ENCODE peak calls at places on chromosomes 6 and 20, in ten cellular contexts. One of them, this sample, is unnamed.

GRCh38 chr6:121436966-121437756 is 1.7 kb downstream of the GJA1 start:
- DNase-seq in CD4-positive, alpha-beta memory T cell: no peak
- DNase-seq in NT2/D1: no peak
- DNase-seq in Karpas-422: no peak
- DNase-seq in heart right ventricle: peak; percentile 53
- DNase-seq in uterus: peak; percentile 54
- DNase-seq in choroid plexus epithelial cell: peak; percentile 62
- DNase-seq in left ventricle myocardium inferior: peak; percentile 46
- DNase-seq in endodermal cell: peak; percentile 80
- DNase-seq in psoas muscle: peak; percentile 72
- DNase-seq in this sample: no peak

GRCh38 chr6:81911446-81911845 is 159.0 kb upstream of the TENT5A start:
- DNase-seq in CD4-positive, alpha-beta memory T cell: no peak
- DNase-seq in NT2/D1: no peak
- DNase-seq in Karpas-422: no peak
- DNase-seq in heart right ventricle: no peak
- DNase-seq in uterus: no peak
- DNase-seq in choroid plexus epithelial cell: no peak
- DNase-seq in left ventricle myocardium inferior: no peak
- DNase-seq in endodermal cell: no peak
- DNase-seq in psoas muscle: no peak
- DNase-seq in this sample: no peak

GRCh38 chr6:78910611-78911134 is 43.3 kb downstream of the IRAK1BP1 start:
- DNase-seq in CD4-positive, alpha-beta memory T cell: no peak
- DNase-seq in NT2/D1: no peak
- DNase-seq in Karpas-422: no peak
- DNase-seq in heart right ventricle: peak; percentile 7
- DNase-seq in uterus: no peak
- DNase-seq in choroid plexus epithelial cell: peak; percentile 13
- DNase-seq in left ventricle myocardium inferior: peak; percentile 28
- DNase-seq in endodermal cell: peak; percentile 84
- DNase-seq in psoas muscle: peak; percentile 50
- DNase-seq in this sample: peak; percentile 25

GRCh38 chr6:63724721-63725120 is 89.1 kb downstream of the PHF3 start:
- DNase-seq in CD4-positive, alpha-beta memory T cell: no peak
- DNase-seq in NT2/D1: no peak
- DNase-seq in Karpas-422: no peak
- DNase-seq in heart right ventricle: no peak
- DNase-seq in uterus: no peak
- DNase-seq in choroid plexus epithelial cell: no peak
- DNase-seq in left ventricle myocardium inferior: no peak
- DNase-seq in endodermal cell: no peak
- DNase-seq in psoas muscle: no peak
- DNase-seq in this sample: no peak

GRCh38 chr6:26234421-26235239 is 130.4 kb upstream of the BTN3A2 start:
- DNase-seq in CD4-positive, alpha-beta memory T cell: peak; percentile 85
- DNase-seq in NT2/D1: peak; percentile 56
- DNase-seq in Karpas-422: peak; percentile 87
- DNase-seq in heart right ventricle: peak; percentile 54
- DNase-seq in uterus: peak; percentile 75
- DNase-seq in choroid plexus epithelial cell: peak; percentile 93
- DNase-seq in left ventricle myocardium inferior: no peak
- DNase-seq in endodermal cell: peak; percentile 87
- DNase-seq in psoas muscle: peak; percentile 64
- DNase-seq in this sample: no peak

GRCh38 chr6:292506-293184 is 358 bp downstream of the DUSP22 start:
- DNase-seq in CD4-positive, alpha-beta memory T cell: no peak
- DNase-seq in NT2/D1: no peak
- DNase-seq in Karpas-422: peak; percentile 81
- DNase-seq in heart right ventricle: peak; percentile 72
- DNase-seq in uterus: peak; percentile 56
- DNase-seq in choroid plexus epithelial cell: peak; percentile 36
- DNase-seq in left ventricle myocardium inferior: peak; percentile 75
- DNase-seq in endodermal cell: peak; percentile 84
- DNase-seq in psoas muscle: peak; percentile 84
- DNase-seq in this sample: peak; percentile 38

GRCh38 chr6:52124126-52125121 is 37.0 kb upstream of the PKHD1 start:
- DNase-seq in CD4-positive, alpha-beta memory T cell: no peak
- DNase-seq in NT2/D1: no peak
- DNase-seq in Karpas-422: no peak
- DNase-seq in heart right ventricle: no peak
- DNase-seq in uterus: no peak
- DNase-seq in choroid plexus epithelial cell: no peak
- DNase-seq in left ventricle myocardium inferior: no peak
- DNase-seq in endodermal cell: no peak
- DNase-seq in psoas muscle: no peak
- DNase-seq in this sample: no peak

GRCh38 chr20:45779011-45779915 is 12.4 kb downstream of the WFDC3 start:
- DNase-seq in CD4-positive, alpha-beta memory T cell: no peak
- DNase-seq in NT2/D1: no peak
- DNase-seq in Karpas-422: no peak
- DNase-seq in heart right ventricle: peak; percentile 69
- DNase-seq in uterus: peak; percentile 97
- DNase-seq in choroid plexus epithelial cell: peak; percentile 98
- DNase-seq in left ventricle myocardium inferior: peak; percentile 75
- DNase-seq in endodermal cell: no peak
- DNase-seq in psoas muscle: peak; percentile 86
- DNase-seq in this sample: no peak

GRCh38 chr20:4242376-4242775 is 227.0 kb upstream of the RNF24 start:
- DNase-seq in CD4-positive, alpha-beta memory T cell: no peak
- DNase-seq in NT2/D1: no peak
- DNase-seq in Karpas-422: no peak
- DNase-seq in heart right ventricle: no peak
- DNase-seq in uterus: no peak
- DNase-seq in choroid plexus epithelial cell: no peak
- DNase-seq in left ventricle myocardium inferior: no peak
- DNase-seq in endodermal cell: no peak
- DNase-seq in psoas muscle: no peak
- DNase-seq in this sample: no peak

DNA sequence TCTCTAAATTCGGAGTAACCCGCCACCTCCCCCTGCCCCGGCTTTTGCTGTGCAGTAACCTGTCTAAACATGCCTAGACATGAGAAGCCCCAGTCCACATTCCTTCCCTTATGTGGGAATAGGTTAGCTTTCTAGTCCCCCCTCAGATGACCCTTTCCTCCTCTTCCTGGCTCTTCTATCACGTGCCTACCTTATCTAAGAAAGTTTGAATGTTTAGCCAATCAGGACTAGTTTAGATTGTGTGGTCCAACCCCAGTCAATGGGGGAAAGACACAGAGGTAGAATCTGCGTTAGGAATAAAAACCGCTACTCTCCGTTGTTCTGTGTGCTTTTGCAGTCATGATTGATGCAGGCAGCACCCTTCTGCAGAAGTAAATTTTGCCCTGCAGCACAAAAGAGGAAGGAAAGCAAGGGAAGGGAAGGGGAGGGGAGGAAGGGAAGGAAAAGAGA is 69.0 kb upstream of the CD93 start:
- DNase-seq in CD4-positive, alpha-beta memory T cell: no peak
- DNase-seq in NT2/D1: no peak
- DNase-seq in Karpas-422: peak; percentile 51
- DNase-seq in heart right ventricle: no peak
- DNase-seq in uterus: no peak
- DNase-seq in choroid plexus epithelial cell: no peak
- DNase-seq in left ventricle myocardium inferior: no peak
- DNase-seq in endodermal cell: peak; percentile 37
- DNase-seq in psoas muscle: peak; percentile 40
- DNase-seq in this sample: peak; percentile 81
- H3K4me3 ChIP-seq in CD4-positive, alpha-beta memory T cell: no peak overlapping the region
- H3K4me3 ChIP-seq in NT2/D1: no peak overlapping the region
- H3K4me3 ChIP-seq in Karpas-422: no peak overlapping the region
- H3K4me3 ChIP-seq in heart right ventricle: no peak overlapping the region
- H3K4me3 ChIP-seq in uterus: no peak overlapping the region
- H3K4me3 ChIP-seq in choroid plexus epithelial cell: no peak overlapping the region
- H3K4me3 ChIP-seq in left ventricle myocardium inferior: no peak overlapping the region
- H3K4me3 ChIP-seq in endodermal cell: no peak overlapping the region
- H3K4me3 ChIP-seq in psoas muscle: no peak overlapping the region
- H3K4me3 ChIP-seq in this sample: no peak overlapping the region

GRCh38 chr6:3228791-3229565 is 1.5 kb upstream of the TUBB2B start:
- DNase-seq in CD4-positive, alpha-beta memory T cell: peak; percentile 61
- DNase-seq in NT2/D1: no peak
- DNase-seq in Karpas-422: no peak
- DNase-seq in heart right ventricle: no peak
- DNase-seq in uterus: no peak
- DNase-seq in choroid plexus epithelial cell: peak; percentile 39
- DNase-seq in left ventricle myocardium inferior: no peak
- DNase-seq in endodermal cell: peak; percentile 83
- DNase-seq in psoas muscle: no peak
- DNase-seq in this sample: no peak

GRCh38 chr6:3228046-3228671 is 706 bp upstream of the TUBB2B start:
- DNase-seq in CD4-positive, alpha-beta memory T cell: no peak
- DNase-seq in NT2/D1: no peak
- DNase-seq in Karpas-422: no peak
- DNase-seq in heart right ventricle: no peak
- DNase-seq in uterus: no peak
- DNase-seq in choroid plexus epithelial cell: no peak
- DNase-seq in left ventricle myocardium inferior: no peak
- DNase-seq in endodermal cell: peak; percentile 94
- DNase-seq in psoas muscle: no peak
- DNase-seq in this sample: no peak

GRCh38 chr6:3229566-3230274 is 2.3 kb upstream of the TUBB2B start:
- DNase-seq in CD4-positive, alpha-beta memory T cell: no peak
- DNase-seq in NT2/D1: no peak
- DNase-seq in Karpas-422: no peak
- DNase-seq in heart right ventricle: no peak
- DNase-seq in uterus: no peak
- DNase-seq in choroid plexus epithelial cell: no peak
- DNase-seq in left ventricle myocardium inferior: no peak
- DNase-seq in endodermal cell: peak; percentile 92
- DNase-seq in psoas muscle: peak; percentile 57
- DNase-seq in this sample: no peak

GRCh38 chr6:3227363-3228045 is at the start of gene TUBB2B:
- DNase-seq in CD4-positive, alpha-beta memory T cell: no peak
- DNase-seq in NT2/D1: peak; percentile 76
- DNase-seq in Karpas-422: peak; percentile 5
- DNase-seq in heart right ventricle: no peak
- DNase-seq in uterus: no peak
- DNase-seq in choroid plexus epithelial cell: no peak
- DNase-seq in left ventricle myocardium inferior: peak; percentile 38
- DNase-seq in endodermal cell: peak; percentile 96
- DNase-seq in psoas muscle: peak; percentile 60
- DNase-seq in this sample: no peak

DNA sequence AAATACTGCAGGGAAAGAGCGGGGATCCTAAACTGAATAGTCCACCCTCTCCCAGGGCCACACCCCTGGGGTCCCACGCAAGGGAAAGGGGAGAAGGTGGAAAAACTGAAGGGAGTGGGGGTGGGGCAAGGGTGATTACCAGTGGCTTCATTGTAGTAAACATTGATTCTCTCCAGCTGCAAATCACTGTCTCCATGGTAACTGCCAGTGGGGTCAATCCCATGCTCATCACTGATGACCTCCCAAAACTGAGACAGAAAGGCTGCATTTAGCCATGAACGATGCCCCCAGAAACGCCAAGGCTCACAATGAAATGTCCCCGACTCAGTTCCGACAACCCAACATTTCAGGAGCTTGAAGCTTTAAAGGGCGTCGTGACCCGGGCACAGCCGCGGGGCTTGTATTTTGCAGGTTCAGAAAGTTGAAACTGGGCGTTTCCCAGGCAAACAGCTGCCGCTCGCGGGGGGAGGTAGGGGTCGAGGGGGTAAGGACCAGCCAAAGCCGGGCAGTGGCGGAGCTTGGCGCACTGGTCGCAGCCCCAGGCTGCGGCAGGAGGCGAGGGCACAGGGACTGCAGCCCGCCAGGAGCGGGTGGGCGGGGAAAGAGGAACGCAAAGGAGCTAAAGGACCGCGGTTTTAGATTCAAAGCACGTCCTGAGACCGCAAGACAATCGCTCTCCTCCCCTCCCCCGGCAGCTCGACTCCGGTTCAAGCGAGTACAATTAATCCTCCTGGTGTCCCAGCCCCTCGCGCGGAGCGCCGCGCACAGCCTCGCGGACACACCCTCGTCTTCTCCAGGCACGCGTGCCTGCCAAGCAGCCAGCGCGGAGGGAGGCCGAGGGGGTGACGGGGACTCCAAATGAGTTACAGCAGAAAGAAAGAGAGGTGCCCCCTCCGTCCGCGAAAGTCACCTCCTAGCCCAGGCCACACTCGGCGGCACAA is 761 bp downstream of the TUBB2B start:
- DNase-seq in CD4-positive, alpha-beta memory T cell: no peak
- DNase-seq in NT2/D1: no peak
- DNase-seq in Karpas-422: no peak
- DNase-seq in heart right ventricle: no peak
- DNase-seq in uterus: no peak
- DNase-seq in choroid plexus epithelial cell: no peak
- DNase-seq in left ventricle myocardium inferior: no peak
- DNase-seq in endodermal cell: peak; percentile 77
- DNase-seq in psoas muscle: peak; percentile 63
- DNase-seq in this sample: peak; percentile 62
- H3K4me3 ChIP-seq in CD4-positive, alpha-beta memory T cell: peak overlapping the region; percentile 11
- H3K4me3 ChIP-seq in NT2/D1: peak overlapping the region; percentile 97
- H3K4me3 ChIP-seq in Karpas-422: no peak overlapping the region
- H3K4me3 ChIP-seq in heart right ventricle: peak overlapping the region; percentile 53
- H3K4me3 ChIP-seq in uterus: peak overlapping the region; percentile 6
- H3K4me3 ChIP-seq in choroid plexus epithelial cell: peak overlapping the region; percentile 43
- H3K4me3 ChIP-seq in left ventricle myocardium inferior: peak overlapping the region; percentile 80
- H3K4me3 ChIP-seq in endodermal cell: peak overlapping the region; percentile 89
- H3K4me3 ChIP-seq in psoas muscle: peak overlapping the region; percentile 64
- H3K4me3 ChIP-seq in this sample: peak overlapping the region; percentile 9

GRCh38 chr6:44456966-44457292 is 69.4 kb downstream of the CDC5L start:
- DNase-seq in CD4-positive, alpha-beta memory T cell: no peak
- DNase-seq in NT2/D1: no peak
- DNase-seq in Karpas-422: no peak
- DNase-seq in heart right ventricle: no peak
- DNase-seq in uterus: no peak
- DNase-seq in choroid plexus epithelial cell: no peak
- DNase-seq in left ventricle myocardium inferior: no peak
- DNase-seq in endodermal cell: no peak
- DNase-seq in psoas muscle: no peak
- DNase-seq in this sample: no peak
- H3K4me3 ChIP-seq in CD4-positive, alpha-beta memory T cell: no peak overlapping the region
- H3K4me3 ChIP-seq in NT2/D1: no peak overlapping the region
- H3K4me3 ChIP-seq in Karpas-422: no peak overlapping the region
- H3K4me3 ChIP-seq in heart right ventricle: no peak overlapping the region
- H3K4me3 ChIP-seq in uterus: no peak overlapping the region
- H3K4me3 ChIP-seq in choroid plexus epithelial cell: peak overlapping the region; percentile 40
- H3K4me3 ChIP-seq in left ventricle myocardium inferior: peak overlapping the region; percentile 37
- H3K4me3 ChIP-seq in endodermal cell: no peak overlapping the region
- H3K4me3 ChIP-seq in psoas muscle: no peak overlapping the region
- H3K4me3 ChIP-seq in this sample: no peak overlapping the region

DNA sequence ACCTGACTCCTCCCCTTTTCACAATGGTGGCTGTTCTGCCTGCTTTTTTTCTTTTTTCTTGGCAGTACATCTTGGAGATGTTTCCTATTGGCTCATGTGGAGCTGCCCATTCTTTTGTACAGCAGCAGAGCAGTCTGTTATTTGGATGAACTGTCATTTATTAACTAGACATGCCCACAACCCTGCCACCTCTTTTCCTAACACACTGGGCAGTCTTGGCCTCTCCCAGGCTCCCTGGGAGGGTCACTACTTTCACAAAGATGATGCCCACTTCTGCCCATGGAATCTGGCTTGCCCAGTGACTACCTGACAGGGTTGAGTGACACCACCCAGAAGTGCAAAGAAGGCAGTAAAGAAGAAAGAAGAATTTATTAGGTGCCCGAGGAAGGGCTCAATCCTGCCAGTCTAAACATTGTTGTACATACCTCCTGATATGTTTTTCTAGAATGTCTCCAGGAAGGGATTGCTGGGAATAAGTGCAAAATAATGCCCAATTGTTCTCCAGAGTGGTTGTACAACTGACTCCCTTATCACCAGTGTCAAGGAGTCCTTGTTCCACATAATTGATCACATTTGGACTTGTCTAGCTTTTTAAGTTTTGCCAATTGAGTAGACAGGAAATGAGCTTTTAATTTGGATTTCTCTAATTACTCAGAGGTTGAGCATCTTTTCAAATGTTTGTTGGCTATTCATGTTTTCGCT is 19.7 kb upstream of the SCRT2 start:
- DNase-seq in CD4-positive, alpha-beta memory T cell: no peak
- DNase-seq in NT2/D1: no peak
- DNase-seq in Karpas-422: no peak
- DNase-seq in heart right ventricle: no peak
- DNase-seq in uterus: no peak
- DNase-seq in choroid plexus epithelial cell: no peak
- DNase-seq in left ventricle myocardium inferior: no peak
- DNase-seq in endodermal cell: no peak
- DNase-seq in psoas muscle: no peak
- DNase-seq in this sample: no peak
- H3K4me3 ChIP-seq in CD4-positive, alpha-beta memory T cell: no peak overlapping the region
- H3K4me3 ChIP-seq in NT2/D1: no peak overlapping the region
- H3K4me3 ChIP-seq in Karpas-422: no peak overlapping the region
- H3K4me3 ChIP-seq in heart right ventricle: no peak overlapping the region
- H3K4me3 ChIP-seq in uterus: no peak overlapping the region
- H3K4me3 ChIP-seq in choroid plexus epithelial cell: no peak overlapping the region
- H3K4me3 ChIP-seq in left ventricle myocardium inferior: no peak overlapping the region
- H3K4me3 ChIP-seq in endodermal cell: no peak overlapping the region
- H3K4me3 ChIP-seq in psoas muscle: no peak overlapping the region
- H3K4me3 ChIP-seq in this sample: no peak overlapping the region

This sample was measured in HL-60.